ENCODE peak calls at places on chromosomes 1 and 21, in ten cellular contexts. J is cerebellar cortex; W is cardiac muscle cell; A is heart right ventricle; D is SW480; N is A549; O is NCI-H748 treated with DMSO at 0.1 percent for 48 hours; H is stimulated activated CD4-positive, alpha-beta T cell treated with anti-CD3 and anti-CD28 coated beads, TNF-alpha, amount 100 ng/mL, for 1 hour; M is cardiac fibroblast; E is T-cell. L is an unnamed sample.

GRCh38 chr1:79716481-79716880 is 710.0 kb upstream of the ADGRL4 start:
- DNase-seq in J (no peak), O (no peak), N (no peak), M (peak; percentile 91), E (no peak), D (no peak), A (no peak), H (no peak), W (no peak), L (no peak)

GRCh38 chr1:7912743-7913557 is 27.7 kb downstream of the TNFRSF9 start:
- DNase-seq in M (no peak), D (no peak), H (no peak), J (no peak), O (no peak), W (no peak), A (no peak), N (no peak), E (no peak), L (no peak)

GRCh38 chr1:218164930-218165686 is 120.0 kb upstream of the RRP15 start:
- DNase-seq in M (peak; percentile 1), A (peak; percentile 37), O (no peak), W (peak; percentile 61), N (peak; percentile 9), H (no peak), E (no peak), D (no peak), J (no peak), L (peak; percentile 24)

GRCh38 chr1:235073968-235074334 is 54.7 kb downstream of the TOMM20 start:
- DNase-seq in N (no peak), J (peak; percentile 58), D (peak; percentile 53), M (no peak), W (no peak), E (no peak), A (no peak), H (no peak), O (no peak), L (no peak)

GRCh38 chr1:209527372-209527771 is 56.1 kb upstream of the CAMK1G start:
- DNase-seq in D (no peak), E (no peak), M (peak; percentile 5), A (no peak), O (no peak), W (no peak), J (no peak), N (no peak), H (no peak), L (no peak)

GRCh38 chr1:168689726-168690602 is 39.0 kb downstream of the DPT start:
- DNase-seq in W (no peak), D (no peak), A (no peak), E (no peak), H (no peak), J (no peak), N (no peak), M (peak; percentile 47), O (no peak), L (no peak)

GRCh38 chr1:26597629-26598039 is 68.1 kb downstream of the RPS6KA1 start:
- DNase-seq in J (peak; percentile 66), M (peak; percentile 76), W (peak; percentile 54), A (no peak), D (peak; percentile 53), E (no peak), N (peak; percentile 56), H (no peak), O (peak; percentile 53), L (peak; percentile 42)

GRCh38 chr21:38944903-38945302 is 139.2 kb downstream of the ETS2 start:
- DNase-seq in J (no peak), W (no peak), D (no peak), O (no peak), E (no peak), M (no peak), N (no peak), A (no peak), H (no peak), L (no peak)

GRCh38 chr1:93811646-93812045 is 67.4 kb downstream of the DNTTIP2 start:
- DNase-seq in D (no peak), O (no peak), J (no peak), H (no peak), W (no peak), A (no peak), M (peak; percentile 33), N (no peak), E (no peak), L (no peak)

GRCh38 chr1:222713091-222714012 is 988 bp downstream of the BROX start:
- DNase-seq in N (peak; percentile 86), E (peak; percentile 91), J (peak; percentile 97), D (peak; percentile 94), O (peak; percentile 77), H (peak; percentile 77), M (peak; percentile 97), A (peak; percentile 92), W (peak; percentile 97), L (peak; percentile 69)

GRCh38 chr1:22229374-22229773 is 86.5 kb upstream of the WNT4 start:
- DNase-seq in D (no peak), E (no peak), M (peak; percentile 28), J (no peak), O (no peak), H (no peak), A (no peak), N (peak; percentile 67), W (no peak), L (peak; percentile 59)

GRCh38 chr21:45308211-45309068 is 20.7 kb upstream of the POFUT2 start:
- DNase-seq in O (no peak), N (no peak), M (peak; percentile 78), H (no peak), J (no peak), A (peak; percentile 32), E (no peak), D (peak; percentile 77), W (no peak), L (no peak)

GRCh38 chr21:26964379-26964778 is 2.5 kb downstream of the ADAMTS5 start:
- DNase-seq in A (peak; percentile 62), H (no peak), E (no peak), J (peak; percentile 75), D (no peak), M (peak; percentile 26), W (no peak), N (no peak), O (no peak), L (peak; percentile 8)

GRCh38 chr1:212379366-212379765 is 35.3 kb downstream of the PACC1 start:
- DNase-seq in D (no peak), J (no peak), E (no peak), H (no peak), O (no peak), A (no peak), W (no peak), N (no peak), M (no peak), L (no peak)

GRCh38 chr21:14382835-14383595 is at the start of gene HSPA13:
- DNase-seq in J (peak; percentile 100), H (peak; percentile 93), O (peak; percentile 97), N (peak; percentile 83), D (peak; percentile 100), W (peak; percentile 100), M (peak; percentile 100), A (peak; percentile 99), E (peak; percentile 99), L (peak; percentile 77)

L was measured in 8988T.